ENCODE peak calls at places on chromosomes 11 and 22, in nine cellular contexts. One of them, this sample, is unnamed.
A peak's percentile ranks its signal among the peaks of the same experiment; 100 is the strongest.

GRCh38 chr11:120867988-120868387 is 155.9 kb upstream of the TBCEL start:
- DNase-seq in tibial nerve: no peak
- DNase-seq in hepatic stellate cell: no peak
- DNase-seq in WTC11: no peak
- DNase-seq in dermis blood vessel endothelial cell: no peak
- DNase-seq in astrocyte of the hippocampus: peak; percentile 33
- DNase-seq in activated T-helper 1 cell treated with anti-CD3 and anti-CD28 coated beads, Interleukin-2, amount 50 U/mL, for 16 hours: no peak
- DNase-seq in NCI-H146: no peak
- DNase-seq in stimulated activated CD8-positive, alpha-beta memory T cell treated with anti-CD3 and anti-CD28 coated beads, Interleukin-15, amount 100 ng/mL, for 24 hours: no peak
- DNase-seq in this sample: no peak

GRCh38 chr11:17775507-17776212 is 41.1 kb downstream of the KCNC1 start:
- DNase-seq in stimulated activated CD8-positive, alpha-beta memory T cell treated with anti-CD3 and anti-CD28 coated beads, Interleukin-15, amount 100 ng/mL, for 24 hours: no peak
- DNase-seq in dermis blood vessel endothelial cell: no peak
- DNase-seq in WTC11: no peak
- DNase-seq in NCI-H146: no peak
- DNase-seq in hepatic stellate cell: no peak
- DNase-seq in activated T-helper 1 cell treated with anti-CD3 and anti-CD28 coated beads, Interleukin-2, amount 50 U/mL, for 16 hours: no peak
- DNase-seq in tibial nerve: no peak
- DNase-seq in astrocyte of the hippocampus: no peak
- DNase-seq in this sample: no peak

GRCh38 chr11:2825261-2825885 is 60.2 kb downstream of the CDKN1C start:
- DNase-seq in NCI-H146: no peak
- DNase-seq in WTC11: no peak
- DNase-seq in dermis blood vessel endothelial cell: no peak
- DNase-seq in hepatic stellate cell: peak; percentile 42
- DNase-seq in tibial nerve: peak; percentile 75
- DNase-seq in stimulated activated CD8-positive, alpha-beta memory T cell treated with anti-CD3 and anti-CD28 coated beads, Interleukin-15, amount 100 ng/mL, for 24 hours: no peak
- DNase-seq in astrocyte of the hippocampus: peak; percentile 79
- DNase-seq in activated T-helper 1 cell treated with anti-CD3 and anti-CD28 coated beads, Interleukin-2, amount 50 U/mL, for 16 hours: no peak
- DNase-seq in this sample: peak; percentile 79

GRCh38 chr22:38755155-38755910 is 465 bp downstream of the SUN2 start:
- DNase-seq in stimulated activated CD8-positive, alpha-beta memory T cell treated with anti-CD3 and anti-CD28 coated beads, Interleukin-15, amount 100 ng/mL, for 24 hours: no peak
- DNase-seq in tibial nerve: peak; percentile 85
- DNase-seq in activated T-helper 1 cell treated with anti-CD3 and anti-CD28 coated beads, Interleukin-2, amount 50 U/mL, for 16 hours: no peak
- DNase-seq in astrocyte of the hippocampus: peak; percentile 86
- DNase-seq in NCI-H146: peak; percentile 53
- DNase-seq in dermis blood vessel endothelial cell: peak; percentile 79
- DNase-seq in WTC11: peak; percentile 72
- DNase-seq in hepatic stellate cell: peak; percentile 92
- DNase-seq in this sample: peak; percentile 80

GRCh38 chr22:21876486-21877176 is 9.2 kb upstream of the MAPK1 start:
- DNase-seq in tibial nerve: no peak
- DNase-seq in astrocyte of the hippocampus: no peak
- DNase-seq in NCI-H146: no peak
- DNase-seq in hepatic stellate cell: peak; percentile 51
- DNase-seq in activated T-helper 1 cell treated with anti-CD3 and anti-CD28 coated beads, Interleukin-2, amount 50 U/mL, for 16 hours: no peak
- DNase-seq in stimulated activated CD8-positive, alpha-beta memory T cell treated with anti-CD3 and anti-CD28 coated beads, Interleukin-15, amount 100 ng/mL, for 24 hours: no peak
- DNase-seq in WTC11: no peak
- DNase-seq in dermis blood vessel endothelial cell: no peak
- DNase-seq in this sample: no peak

GRCh38 chr11:124890701-124891389 is 6.8 kb downstream of the ROBO4 start:
- DNase-seq in dermis blood vessel endothelial cell: no peak
- DNase-seq in tibial nerve: peak; percentile 3
- DNase-seq in astrocyte of the hippocampus: no peak
- DNase-seq in NCI-H146: no peak
- DNase-seq in hepatic stellate cell: no peak
- DNase-seq in activated T-helper 1 cell treated with anti-CD3 and anti-CD28 coated beads, Interleukin-2, amount 50 U/mL, for 16 hours: no peak
- DNase-seq in WTC11: no peak
- DNase-seq in stimulated activated CD8-positive, alpha-beta memory T cell treated with anti-CD3 and anti-CD28 coated beads, Interleukin-15, amount 100 ng/mL, for 24 hours: no peak
- DNase-seq in this sample: peak; percentile 8

GRCh38 chr11:129968611-129969419 is 33.8 kb downstream of the PRDM10 start:
- DNase-seq in tibial nerve: no peak
- DNase-seq in hepatic stellate cell: no peak
- DNase-seq in activated T-helper 1 cell treated with anti-CD3 and anti-CD28 coated beads, Interleukin-2, amount 50 U/mL, for 16 hours: no peak
- DNase-seq in NCI-H146: no peak
- DNase-seq in dermis blood vessel endothelial cell: no peak
- DNase-seq in WTC11: no peak
- DNase-seq in astrocyte of the hippocampus: no peak
- DNase-seq in stimulated activated CD8-positive, alpha-beta memory T cell treated with anti-CD3 and anti-CD28 coated beads, Interleukin-15, amount 100 ng/mL, for 24 hours: no peak
- DNase-seq in this sample: no peak

GRCh38 chr11:80188228-80188627 is 747.4 kb upstream of the TENM4 start:
- DNase-seq in WTC11: peak; percentile 11
- DNase-seq in astrocyte of the hippocampus: no peak
- DNase-seq in activated T-helper 1 cell treated with anti-CD3 and anti-CD28 coated beads, Interleukin-2, amount 50 U/mL, for 16 hours: no peak
- DNase-seq in tibial nerve: no peak
- DNase-seq in NCI-H146: no peak
- DNase-seq in stimulated activated CD8-positive, alpha-beta memory T cell treated with anti-CD3 and anti-CD28 coated beads, Interleukin-15, amount 100 ng/mL, for 24 hours: no peak
- DNase-seq in hepatic stellate cell: no peak
- DNase-seq in dermis blood vessel endothelial cell: no peak
- DNase-seq in this sample: no peak

GRCh38 chr11:45748801-45749200 is 56.1 kb upstream of the SLC35C1 start:
- DNase-seq in stimulated activated CD8-positive, alpha-beta memory T cell treated with anti-CD3 and anti-CD28 coated beads, Interleukin-15, amount 100 ng/mL, for 24 hours: no peak
- DNase-seq in hepatic stellate cell: no peak
- DNase-seq in WTC11: no peak
- DNase-seq in astrocyte of the hippocampus: no peak
- DNase-seq in activated T-helper 1 cell treated with anti-CD3 and anti-CD28 coated beads, Interleukin-2, amount 50 U/mL, for 16 hours: no peak
- DNase-seq in NCI-H146: no peak
- DNase-seq in tibial nerve: no peak
- DNase-seq in dermis blood vessel endothelial cell: no peak
- DNase-seq in this sample: no peak

GRCh38 chr22:19974233-19974861 is 32.7 kb upstream of the TXNRD2 start:
- DNase-seq in hepatic stellate cell: peak; percentile 75
- DNase-seq in astrocyte of the hippocampus: peak; percentile 78
- DNase-seq in NCI-H146: peak; percentile 88
- DNase-seq in activated T-helper 1 cell treated with anti-CD3 and anti-CD28 coated beads, Interleukin-2, amount 50 U/mL, for 16 hours: no peak
- DNase-seq in dermis blood vessel endothelial cell: peak; percentile 95
- DNase-seq in tibial nerve: no peak
- DNase-seq in WTC11: peak; percentile 93
- DNase-seq in stimulated activated CD8-positive, alpha-beta memory T cell treated with anti-CD3 and anti-CD28 coated beads, Interleukin-15, amount 100 ng/mL, for 24 hours: no peak
- DNase-seq in this sample: no peak

GRCh38 chr22:46336119-46337078 is 885 bp downstream of the TRMU start:
- DNase-seq in WTC11: peak; percentile 30
- DNase-seq in tibial nerve: no peak
- DNase-seq in NCI-H146: peak; percentile 54
- DNase-seq in stimulated activated CD8-positive, alpha-beta memory T cell treated with anti-CD3 and anti-CD28 coated beads, Interleukin-15, amount 100 ng/mL, for 24 hours: no peak
- DNase-seq in activated T-helper 1 cell treated with anti-CD3 and anti-CD28 coated beads, Interleukin-2, amount 50 U/mL, for 16 hours: no peak
- DNase-seq in astrocyte of the hippocampus: peak; percentile 44
- DNase-seq in dermis blood vessel endothelial cell: peak; percentile 39
- DNase-seq in hepatic stellate cell: peak; percentile 41
- DNase-seq in this sample: no peak

GRCh38 chr11:69076129-69076791 is 27.5 kb downstream of the TPCN2 start:
- DNase-seq in astrocyte of the hippocampus: peak; percentile 94
- DNase-seq in NCI-H146: no peak
- DNase-seq in stimulated activated CD8-positive, alpha-beta memory T cell treated with anti-CD3 and anti-CD28 coated beads, Interleukin-15, amount 100 ng/mL, for 24 hours: no peak
- DNase-seq in WTC11: no peak
- DNase-seq in dermis blood vessel endothelial cell: no peak
- DNase-seq in hepatic stellate cell: no peak
- DNase-seq in activated T-helper 1 cell treated with anti-CD3 and anti-CD28 coated beads, Interleukin-2, amount 50 U/mL, for 16 hours: no peak
- DNase-seq in tibial nerve: no peak
- DNase-seq in this sample: no peak

GRCh38 chr11:118353084-118353710 is 6.2 kb upstream of the UBE4A start:
- DNase-seq in hepatic stellate cell: no peak
- DNase-seq in astrocyte of the hippocampus: peak; percentile 20
- DNase-seq in activated T-helper 1 cell treated with anti-CD3 and anti-CD28 coated beads, Interleukin-2, amount 50 U/mL, for 16 hours: no peak
- DNase-seq in stimulated activated CD8-positive, alpha-beta memory T cell treated with anti-CD3 and anti-CD28 coated beads, Interleukin-15, amount 100 ng/mL, for 24 hours: no peak
- DNase-seq in tibial nerve: no peak
- DNase-seq in NCI-H146: no peak
- DNase-seq in WTC11: no peak
- DNase-seq in dermis blood vessel endothelial cell: peak; percentile 48
- DNase-seq in this sample: no peak

GRCh38 chr11:65556470-65557279 is 1.5 kb downstream of the LTBP3 start:
- DNase-seq in astrocyte of the hippocampus: peak; percentile 20
- DNase-seq in WTC11: no peak
- DNase-seq in hepatic stellate cell: no peak
- DNase-seq in NCI-H146: no peak
- DNase-seq in activated T-helper 1 cell treated with anti-CD3 and anti-CD28 coated beads, Interleukin-2, amount 50 U/mL, for 16 hours: no peak
- DNase-seq in tibial nerve: no peak
- DNase-seq in dermis blood vessel endothelial cell: peak; percentile 26
- DNase-seq in stimulated activated CD8-positive, alpha-beta memory T cell treated with anti-CD3 and anti-CD28 coated beads, Interleukin-15, amount 100 ng/mL, for 24 hours: no peak
- DNase-seq in this sample: no peak

GRCh38 chr11:47973173-47973572 is 7.2 kb upstream of the PTPRJ start:
- DNase-seq in dermis blood vessel endothelial cell: no peak
- DNase-seq in astrocyte of the hippocampus: no peak
- DNase-seq in WTC11: no peak
- DNase-seq in hepatic stellate cell: no peak
- DNase-seq in activated T-helper 1 cell treated with anti-CD3 and anti-CD28 coated beads, Interleukin-2, amount 50 U/mL, for 16 hours: no peak
- DNase-seq in NCI-H146: no peak
- DNase-seq in stimulated activated CD8-positive, alpha-beta memory T cell treated with anti-CD3 and anti-CD28 coated beads, Interleukin-15, amount 100 ng/mL, for 24 hours: no peak
- DNase-seq in tibial nerve: no peak
- DNase-seq in this sample: no peak

GRCh38 chr11:116357769-116358544 is 414.8 kb downstream of the BUD13 start:
- DNase-seq in hepatic stellate cell: no peak
- DNase-seq in activated T-helper 1 cell treated with anti-CD3 and anti-CD28 coated beads, Interleukin-2, amount 50 U/mL, for 16 hours: no peak
- DNase-seq in NCI-H146: no peak
- DNase-seq in tibial nerve: no peak
- DNase-seq in WTC11: peak; percentile 83
- DNase-seq in stimulated activated CD8-positive, alpha-beta memory T cell treated with anti-CD3 and anti-CD28 coated beads, Interleukin-15, amount 100 ng/mL, for 24 hours: no peak
- DNase-seq in dermis blood vessel endothelial cell: peak; percentile 75
- DNase-seq in astrocyte of the hippocampus: peak; percentile 69
- DNase-seq in this sample: no peak

GRCh38 chr22:34976474-34976873 is 89.5 kb upstream of the ISX start:
- DNase-seq in tibial nerve: no peak
- DNase-seq in dermis blood vessel endothelial cell: no peak
- DNase-seq in hepatic stellate cell: no peak
- DNase-seq in NCI-H146: no peak
- DNase-seq in astrocyte of the hippocampus: no peak
- DNase-seq in stimulated activated CD8-positive, alpha-beta memory T cell treated with anti-CD3 and anti-CD28 coated beads, Interleukin-15, amount 100 ng/mL, for 24 hours: no peak
- DNase-seq in activated T-helper 1 cell treated with anti-CD3 and anti-CD28 coated beads, Interleukin-2, amount 50 U/mL, for 16 hours: no peak
- DNase-seq in WTC11: no peak
- DNase-seq in this sample: no peak

GRCh38 chr22:44448271-44448780 is 49.7 kb downstream of the RTL6 start:
- DNase-seq in activated T-helper 1 cell treated with anti-CD3 and anti-CD28 coated beads, Interleukin-2, amount 50 U/mL, for 16 hours: no peak
- DNase-seq in tibial nerve: peak; percentile 54
- DNase-seq in hepatic stellate cell: peak; percentile 96
- DNase-seq in NCI-H146: no peak
- DNase-seq in WTC11: no peak
- DNase-seq in dermis blood vessel endothelial cell: no peak
- DNase-seq in stimulated activated CD8-positive, alpha-beta memory T cell treated with anti-CD3 and anti-CD28 coated beads, Interleukin-15, amount 100 ng/mL, for 24 hours: no peak
- DNase-seq in astrocyte of the hippocampus: peak; percentile 98
- DNase-seq in this sample: peak; percentile 63

GRCh38 chr11:64712430-64713030 is 10.5 kb downstream of the NRXN2 start:
- DNase-seq in hepatic stellate cell: no peak
- DNase-seq in WTC11: no peak
- DNase-seq in NCI-H146: peak; percentile 52
- DNase-seq in activated T-helper 1 cell treated with anti-CD3 and anti-CD28 coated beads, Interleukin-2, amount 50 U/mL, for 16 hours: no peak
- DNase-seq in tibial nerve: no peak
- DNase-seq in stimulated activated CD8-positive, alpha-beta memory T cell treated with anti-CD3 and anti-CD28 coated beads, Interleukin-15, amount 100 ng/mL, for 24 hours: no peak
- DNase-seq in astrocyte of the hippocampus: no peak
- DNase-seq in dermis blood vessel endothelial cell: no peak
- DNase-seq in this sample: no peak

This sample was measured in mucosa of gallbladder.